ENCODE peak calls at places on chromosomes 16 and 17, in eight cellular contexts. I is PC-9, C is Ammon's horn, S is C1 segment of cervical spinal cord, G is left colon, W is T-helper 2 cell, H is epithelial cell of esophagus, F is GM10248. E is an unnamed sample.
A peak's percentile ranks its signal among the peaks of the same experiment; 100 is the strongest.

GRCh38 chr16:72013389-72013788 is 4.8 kb downstream of the DHODH start:
- DNase-seq in G (no peak), W (peak; percentile 36), I (peak; percentile 9), C (no peak), H (peak; percentile 92), F (no peak), S (no peak), E (no peak)

GRCh38 chr17:65254166-65254565 is 117.0 kb downstream of the RGS9 start:
- DNase-seq in W (no peak), F (no peak), S (no peak), G (no peak), H (peak; percentile 34), C (no peak), I (no peak), E (no peak)

GRCh38 chr17:81004336-81005015 is 12.8 kb downstream of the CHMP6 start:
- DNase-seq in W (no peak), I (no peak), H (no peak), S (no peak), F (no peak), G (no peak), C (no peak), E (no peak)

GRCh38 chr17:82315703-82316358 is 1.6 kb downstream of the CD7 start:
- DNase-seq in S (no peak), W (peak; percentile 37), F (no peak), I (no peak), H (no peak), C (no peak), G (no peak), E (no peak)

GRCh38 chr17:17500999-17501605 is 4.9 kb upstream of the RASD1 start:
- DNase-seq in C (no peak), F (no peak), G (no peak), W (no peak), S (no peak), I (peak; percentile 66), H (peak; percentile 27), E (no peak)

GRCh38 chr16:29840240-29840639 is 20.0 kb downstream of the MVP start:
- DNase-seq in G (no peak), C (no peak), F (no peak), S (no peak), I (no peak), W (no peak), H (no peak), E (no peak)

GRCh38 chr17:59561042-59561441 is 4.4 kb upstream of the DHX40 start:
- DNase-seq in F (peak; percentile 38), S (no peak), G (no peak), H (peak; percentile 31), I (peak; percentile 2), C (peak; percentile 26), W (no peak), E (no peak)

GRCh38 chr16:71883849-71884638 is at the start of gene ZNF821:
- DNase-seq in C (peak; percentile 86), W (peak; percentile 86), F (peak; percentile 86), I (peak; percentile 68), H (peak; percentile 74), G (peak; percentile 84), S (peak; percentile 54), E (peak; percentile 81)

GRCh38 chr17:17645961-17646360 is 35.3 kb upstream of the RAI1 start:
- DNase-seq in S (no peak), F (no peak), W (no peak), C (no peak), H (no peak), G (no peak), I (no peak), E (no peak)

GRCh38 chr17:59101178-59101577 is 5.5 kb downstream of the TRIM37 start:
- DNase-seq in H (no peak), W (no peak), F (no peak), G (no peak), C (no peak), I (no peak), S (no peak), E (no peak)

GRCh38 chr16:19757762-19758595 is 39.9 kb downstream of the IQCK start:
- DNase-seq in H (peak; percentile 35), W (no peak), F (no peak), C (peak; percentile 88), S (no peak), G (no peak), I (no peak), E (no peak)

GRCh38 chr16:57540906-57541753 is 1.3 kb upstream of the ADGRG5 start:
- DNase-seq in C (no peak), H (peak; percentile 82), S (no peak), F (peak; percentile 8), G (no peak), W (no peak), I (no peak), E (no peak)

GRCh38 chr17:32536736-32537646 is 50.2 kb downstream of the CDK5R1 start:
- DNase-seq in G (no peak), S (no peak), C (no peak), I (no peak), W (no peak), H (no peak), F (no peak), E (no peak)

GRCh38 chr16:80253741-80254140 is 287.1 kb upstream of the DYNLRB2 start:
- DNase-seq in W (no peak), I (no peak), S (no peak), F (no peak), H (no peak), C (no peak), G (no peak), E (no peak)

GRCh38 chr17:33572615-33573014 is 279.5 kb upstream of the ASIC2 start:
- DNase-seq in F (no peak), I (no peak), G (no peak), C (no peak), H (peak; percentile 1), S (no peak), W (no peak), E (no peak)

GRCh38 chr16:58329147-58329546 is 34.3 kb upstream of the PRSS54 start:
- DNase-seq in H (peak; percentile 62), I (peak; percentile 19), F (no peak), G (no peak), S (no peak), C (no peak), W (no peak), E (no peak)

GRCh38 chr16:53882310-53882709 is 178.4 kb downstream of the FTO start:
- DNase-seq in C (no peak), I (no peak), W (no peak), H (no peak), G (no peak), S (no peak), F (no peak), E (no peak)

GRCh38 chr16:1781758-1782407 is 488 bp downstream of the SPSB3 start:
- DNase-seq in G (peak; percentile 53), W (peak; percentile 20), S (no peak), I (peak; percentile 65), H (peak; percentile 40), C (no peak), F (no peak), E (no peak)

GRCh38 chr17:73048170-73048569 is 44.3 kb downstream of the SLC39A11 start:
- DNase-seq in H (no peak), F (no peak), W (no peak), G (no peak), S (no peak), I (no peak), C (no peak), E (no peak)

GRCh38 chr16:51359141-51359960 is 208.3 kb upstream of the SALL1 start:
- DNase-seq in F (no peak), C (peak; percentile 83), I (no peak), H (no peak), G (no peak), W (no peak), S (peak; percentile 20), E (no peak)

GRCh38 chr17:323181-323580 is 29.4 kb downstream of the RPH3AL start:
- DNase-seq in C (no peak), H (no peak), W (no peak), I (no peak), S (no peak), G (no peak), F (no peak), E (no peak)

GRCh38 chr16:88347656-88348376 is 34.9 kb upstream of the ZNF469 start:
- DNase-seq in W (no peak), H (no peak), S (no peak), C (no peak), G (no peak), F (peak; percentile 63), I (no peak), E (peak; percentile 29)

GRCh38 chr17:6676802-6677157 is 25.2 kb downstream of the C17orf100 start:
- DNase-seq in S (no peak), F (no peak), I (no peak), G (no peak), C (no peak), H (no peak), W (no peak), E (no peak)

GRCh38 chr16:50954469-50954868 is 196.6 kb downstream of the SALL1 start:
- DNase-seq in G (no peak), F (no peak), I (no peak), H (no peak), C (no peak), S (no peak), W (no peak), E (no peak)

GRCh38 chr16:46950009-46950408 is 23.5 kb downstream of the DNAJA2 start:
- DNase-seq in F (no peak), C (no peak), H (no peak), W (no peak), I (no peak), G (no peak), S (no peak), E (no peak)

GRCh38 chr16:81447383-81448101 is 2.9 kb downstream of the CMIP start:
- DNase-seq in C (no peak), W (no peak), S (no peak), G (peak; percentile 49), H (peak; percentile 54), I (peak; percentile 39), F (no peak), E (no peak)

GRCh38 chr16:4767872-4768548 is 1.0 kb upstream of the ZNF500 start:
- DNase-seq in W (no peak), S (no peak), I (peak; percentile 31), H (peak; percentile 79), F (no peak), G (peak; percentile 54), C (no peak), E (no peak)